ENCODE peak calls at places on chromosomes 2 and 18, in six cellular contexts. G, R, O, P, I and F are unnamed samples.

GRCh38 chr2:12950174-12950573 is 233.4 kb downstream of the TRIB2 start:
- DNase-seq in P (no peak), R (no peak), O (no peak), I (no peak), G (no peak), F (no peak)

GRCh38 chr2:102110596-102111334 is 31.8 kb upstream of the IL1R1 start:
- DNase-seq in G (no peak), P (no peak), O (no peak), I (no peak), R (no peak), F (no peak)

GRCh38 chr2:237885931-237886701 is 26.7 kb downstream of the RAMP1 start:
- DNase-seq in I (no peak), O (peak; percentile 32), G (no peak), R (no peak), P (peak; percentile 44), F (no peak)

GRCh38 chr2:39593439-39594393 is 72.0 kb upstream of the TMEM178A start:
- DNase-seq in I (peak; percentile 75), R (peak; percentile 83), P (no peak), O (peak; percentile 7), G (peak; percentile 10), F (peak; percentile 9)

GRCh38 chr18:26383454-26384270 is 157.4 kb downstream of the TAF4B start:
- DNase-seq in G (peak; percentile 29), I (peak; percentile 57), O (no peak), R (peak; percentile 70), P (no peak), F (no peak)

GRCh38 chr18:24270937-24271380 is 126.7 kb downstream of the OSBPL1A start:
- DNase-seq in O (no peak), P (no peak), I (peak; percentile 48), G (no peak), R (peak; percentile 63), F (no peak)

GRCh38 chr2:30663321-30663720 is 143.9 kb downstream of the CAPN13 start:
- DNase-seq in R (no peak), O (no peak), P (no peak), I (no peak), G (no peak), F (no peak)

GRCh38 chr2:120424274-120424796 is 78.4 kb downstream of the INHBB start:
- DNase-seq in P (no peak), O (no peak), I (no peak), G (no peak), R (no peak), F (no peak)

GRCh38 chr18:6266212-6266611 is 148.5 kb downstream of the L3MBTL4 start:
- DNase-seq in P (no peak), O (no peak), I (no peak), G (no peak), R (no peak), F (no peak)

GRCh38 chr2:31286230-31286629 is 52.3 kb downstream of the EHD3 start:
- DNase-seq in R (no peak), G (no peak), I (no peak), P (no peak), O (no peak), F (no peak)

GRCh38 chr2:47225061-47225783 is 70.1 kb upstream of the STPG4 start:
- DNase-seq in R (peak; percentile 96), O (no peak), G (no peak), P (peak; percentile 60), I (peak; percentile 97), F (no peak)

GRCh38 chr2:46963961-46964673 is 48.5 kb upstream of the MCFD2 start:
- DNase-seq in O (no peak), I (peak; percentile 64), R (peak; percentile 80), P (no peak), G (no peak), F (no peak)

GRCh38 chr2:11975373-11975772 is 228.9 kb downstream of the LPIN1 start:
- DNase-seq in I (no peak), G (no peak), P (no peak), R (no peak), O (no peak), F (no peak)

GRCh38 chr2:230960026-230960425 is 35.0 kb upstream of the GPR55 start:
- DNase-seq in G (no peak), P (no peak), O (no peak), R (no peak), I (no peak), F (no peak)

GRCh38 chr2:238970553-238971081 is 122.7 kb downstream of the TWIST2 start:
- DNase-seq in P (peak; percentile 74), R (peak; percentile 74), O (peak; percentile 32), I (peak; percentile 64), G (no peak), F (peak; percentile 12)

GRCh38 chr2:84495539-84496146 is 20.7 kb upstream of the DNAH6 start:
- DNase-seq in I (peak; percentile 70), R (peak; percentile 86), O (no peak), P (no peak), G (peak; percentile 23), F (no peak)

GRCh38 chr18:1094408-1094807 is 189.7 kb downstream of the ADCYAP1 start:
- DNase-seq in G (no peak), R (peak; percentile 58), O (no peak), I (peak; percentile 43), P (no peak), F (no peak)

GRCh38 chr2:83196225-83196624 is 1262.9 kb downstream of the SUCLG1 start:
- DNase-seq in G (peak; percentile 7), R (peak; percentile 70), I (peak; percentile 54), O (no peak), P (no peak), F (no peak)

GRCh38 chr2:109531896-109532727 is 81.7 kb downstream of the SEPTIN10 start:
- DNase-seq in P (no peak), G (no peak), I (no peak), R (no peak), O (no peak), F (no peak)

GRCh38 chr18:55510809-55511208 is 77.2 kb downstream of the TCF4 start:
- DNase-seq in R (peak; percentile 91), G (no peak), O (no peak), P (no peak), I (peak; percentile 68), F (no peak)

GRCh38 chr2:50782543-50782942 is 249.4 kb downstream of the NRXN1 start:
- DNase-seq in I (no peak), O (no peak), P (no peak), G (no peak), R (no peak), F (no peak)

GRCh38 chr2:218322756-218323525 is 30.6 kb upstream of the TMBIM1 start:
- DNase-seq in R (peak; percentile 72), I (peak; percentile 78), O (peak; percentile 58), G (peak; percentile 48), P (peak; percentile 87), F (no peak)

GRCh38 chr2:47299555-47299954 is 103.4 kb upstream of the MSH2 start:
- DNase-seq in R (peak; percentile 88), G (no peak), P (no peak), O (no peak), I (peak; percentile 52), F (no peak)

GRCh38 chr18:57768557-57769326 is 34.4 kb downstream of the ATP8B1 start:
- DNase-seq in O (no peak), I (peak; percentile 41), G (no peak), R (no peak), P (no peak), F (no peak)

GRCh38 chr2:176753752-176754474 is 458.7 kb upstream of the HNRNPA3 start:
- DNase-seq in G (no peak), R (no peak), I (no peak), P (no peak), O (no peak), F (no peak)

GRCh38 chr2:172848549-172848948 is 112.9 kb downstream of the RAPGEF4 start:
- DNase-seq in G (no peak), R (no peak), P (no peak), I (no peak), O (no peak), F (no peak)

GRCh38 chr2:135709992-135710391 is 31.7 kb upstream of the UBXN4 start:
- DNase-seq in O (peak; percentile 34), G (peak; percentile 29), I (peak; percentile 52), R (peak; percentile 56), P (peak; percentile 54), F (peak; percentile 31)

GRCh38 chr2:73986085-73986680 is 1.5 kb downstream of the TET3 start:
- DNase-seq in O (no peak), R (no peak), P (no peak), G (no peak), I (no peak), F (no peak)

GRCh38 chr2:42095923-42096408 is 48.1 kb downstream of the PKDCC start:
- DNase-seq in P (peak; percentile 82), O (peak; percentile 67), I (peak; percentile 71), R (peak; percentile 82), G (peak; percentile 53), F (no peak)

GRCh38 chr2:26243643-26244478 is 571 bp downstream of the HADHA start:
- DNase-seq in I (peak; percentile 24), G (peak; percentile 19), P (no peak), R (peak; percentile 37), O (peak; percentile 76), F (no peak)

GRCh38 chr2:69013123-69013836 is at the start of gene ANTXR1:
- DNase-seq in R (peak; percentile 86), P (peak; percentile 49), O (peak; percentile 56), G (peak; percentile 60), I (peak; percentile 78), F (peak; percentile 58)

GRCh38 chr2:160918909-160919503 is 241.2 kb upstream of the TANK start:
- DNase-seq in O (no peak), I (peak; percentile 50), P (peak; percentile 83), R (peak; percentile 64), G (no peak), F (peak; percentile 11)

GRCh38 chr2:128403814-128404708 is 85.4 kb upstream of the HS6ST1 start:
- DNase-seq in G (no peak), P (no peak), I (no peak), O (no peak), R (no peak), F (no peak)